ENCODE peak calls at places on chromosome 7, in eight cellular contexts. T, I, W, A, N, J, C and H are unnamed samples.

GRCh38 chr7:28052933-28053332 is 127.7 kb downstream of the JAZF1 start:
- DNase-seq in T (no peak), I (no peak), W (no peak), A (no peak), N (no peak), J (no peak), C (no peak), H (no peak)

GRCh38 chr7:8481752-8482446 is 48.5 kb downstream of the NXPH1 start:
- DNase-seq in T (no peak), I (no peak), W (no peak), A (no peak), N (no peak), J (no peak), C (no peak), H (peak; percentile 14)

GRCh38 chr7:151076863-151077704 is 3.5 kb downstream of the FASTK start:
- DNase-seq in T (peak; percentile 43), I (no peak), W (no peak), A (no peak), N (no peak), J (peak; percentile 47), C (peak; percentile 71), H (no peak)

GRCh38 chr7:77657427-77658331 is 38.6 kb upstream of the RSBN1L start:
- DNase-seq in T (no peak), I (no peak), W (no peak), A (no peak), N (peak; percentile 12), J (no peak), C (no peak), H (peak; percentile 24)

GRCh38 chr7:65960351-65961074 is 21.5 kb downstream of the GUSB start:
- DNase-seq in T (no peak), I (no peak), W (no peak), A (no peak), N (no peak), J (no peak), C (peak; percentile 32), H (no peak)

GRCh38 chr7:134505856-134506255 is 21.5 kb upstream of the AKR1B10 start:
- DNase-seq in T (no peak), I (no peak), W (no peak), A (no peak), N (no peak), J (no peak), C (no peak), H (no peak)

GRCh38 chr7:29955799-29956476 is 33.7 kb downstream of the SCRN1 start:
- DNase-seq in T (no peak), I (no peak), W (no peak), A (no peak), N (no peak), J (no peak), C (peak; percentile 83), H (no peak)

GRCh38 chr7:106022193-106022821 is 59.2 kb downstream of the CDHR3 start:
- DNase-seq in T (no peak), I (no peak), W (no peak), A (no peak), N (peak; percentile 74), J (peak; percentile 45), C (peak; percentile 84), H (no peak)

GRCh38 chr7:55052726-55053431 is 34.1 kb downstream of the EGFR start:
- DNase-seq in T (no peak), I (no peak), W (no peak), A (no peak), N (no peak), J (no peak), C (no peak), H (no peak)

GRCh38 chr7:29189743-29190201 is 4.8 kb upstream of the CHN2 start:
- DNase-seq in T (peak; percentile 71), I (no peak), W (peak; percentile 60), A (peak; percentile 55), N (no peak), J (peak; percentile 76), C (peak; percentile 86), H (peak; percentile 70)

GRCh38 chr7:33459340-33459751 is 330.0 kb downstream of the BBS9 start:
- DNase-seq in T (no peak), I (no peak), W (no peak), A (no peak), N (no peak), J (no peak), C (no peak), H (peak; percentile 33)

GRCh38 chr7:110835209-110835608 is 255.7 kb upstream of the LRRN3 start:
- DNase-seq in T (peak; percentile 41), I (no peak), W (no peak), A (no peak), N (no peak), J (no peak), C (no peak), H (no peak)

GRCh38 chr7:424301-424935 is 95.2 kb downstream of the PDGFA start:
- DNase-seq in T (no peak), I (no peak), W (no peak), A (no peak), N (no peak), J (no peak), C (peak; percentile 66), H (no peak)

GRCh38 chr7:6175642-6176041 is 96.8 kb downstream of the CYTH3 start:
- DNase-seq in T (peak; percentile 49), I (no peak), W (no peak), A (no peak), N (no peak), J (no peak), C (no peak), H (no peak)

DNA sequence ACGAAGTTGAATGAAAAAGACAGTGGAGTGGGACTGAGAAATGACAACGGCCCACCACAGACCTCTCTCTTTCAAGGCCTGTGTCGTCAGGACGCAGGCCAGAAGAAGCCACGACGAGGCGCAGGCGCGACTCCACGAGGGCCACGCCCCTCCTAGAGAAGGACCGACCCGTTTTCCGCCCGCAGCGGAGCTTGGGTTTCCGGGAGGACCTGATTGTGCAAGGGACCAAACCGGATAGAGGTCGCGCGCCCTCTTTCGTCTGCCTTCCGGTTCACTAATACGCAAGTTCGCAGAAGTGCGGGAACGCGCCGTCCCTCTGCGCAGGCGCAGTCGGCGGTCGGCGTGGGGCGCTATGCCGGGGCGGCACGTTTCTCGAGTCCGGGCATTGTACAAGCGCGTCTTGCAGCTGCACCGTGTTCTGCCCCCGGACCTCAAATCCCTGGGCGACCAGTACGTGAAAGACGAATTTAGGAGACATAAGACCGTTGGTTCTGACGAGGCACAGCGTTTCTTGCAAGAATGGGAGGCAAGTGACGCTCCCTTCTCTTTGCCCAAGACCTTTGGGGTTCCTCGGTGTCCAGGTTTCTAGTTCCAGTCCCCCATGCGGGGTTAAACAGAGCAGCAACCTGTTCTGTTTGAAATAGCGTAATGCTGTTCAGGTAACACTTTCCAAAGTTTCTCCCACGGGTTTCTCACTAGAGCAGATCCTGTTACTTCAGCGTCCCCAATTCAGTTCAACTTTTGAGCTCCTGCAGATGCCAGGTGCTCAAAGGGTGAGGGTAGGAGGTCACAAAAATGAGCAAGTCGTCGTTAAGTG is at the start of gene SDHAF3:
- DNase-seq in T (peak; percentile 99), I (peak; percentile 99), W (peak; percentile 97), A (peak; percentile 97), N (peak; percentile 90), J (peak; percentile 98), C (peak; percentile 99), H (peak; percentile 98)
- TF ChIP-seq POLR2A in T (peak; percentile 64), I (no peak), W (peak; percentile 4), A (peak; percentile 23), N (peak; percentile 97), J (no peak), C (no peak), H (peak; percentile 22)

GRCh38 chr7:123750389-123751230 is 1.8 kb upstream of the WASL start:
- DNase-seq in T (no peak), I (no peak), W (no peak), A (no peak), N (no peak), J (no peak), C (no peak), H (no peak)
- H3K4me3 ChIP-seq in T (no peak overlapping the region), I (no peak overlapping the region), W (peak overlapping the region; percentile 86), A (no peak overlapping the region), N (no peak overlapping the region), J (peak overlapping the region; percentile 87), C (peak overlapping the region; percentile 87), H (no peak overlapping the region)

DNA sequence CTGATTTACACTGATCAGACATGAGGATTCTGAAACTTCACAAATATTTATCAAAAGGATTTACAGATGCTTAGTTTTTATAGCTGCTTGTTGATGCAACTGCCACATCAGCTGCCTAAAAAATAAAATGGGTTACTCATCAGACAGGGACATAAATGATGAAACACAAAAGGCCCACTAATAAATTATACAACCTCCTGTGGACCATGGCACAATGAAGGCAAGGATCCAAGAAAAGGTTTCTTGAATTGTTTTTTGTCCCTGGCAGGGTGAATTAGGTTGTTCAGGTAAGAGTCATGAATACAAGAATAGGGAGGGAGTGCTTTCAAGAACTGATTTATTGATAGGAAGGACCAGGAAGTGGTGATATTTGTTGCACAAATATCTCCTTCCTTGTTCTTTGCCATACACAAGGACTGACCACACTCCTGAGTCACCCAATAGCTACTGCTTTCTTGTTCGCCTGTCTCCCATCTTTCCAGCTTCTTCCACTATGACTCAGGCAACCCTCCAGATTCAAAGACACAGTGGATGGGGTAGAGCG is 234.5 kb downstream of the AHR start:
- DNase-seq in T (no peak), I (no peak), W (no peak), A (no peak), N (no peak), J (no peak), C (no peak), H (no peak)
- H3K27ac ChIP-seq in T (no peak overlapping the region), I (no peak overlapping the region), W (no peak overlapping the region), A (peak overlapping the region; percentile 58), N (no peak overlapping the region), J (peak overlapping the region; percentile 72), C (no peak overlapping the region), H (no peak overlapping the region)

DNA sequence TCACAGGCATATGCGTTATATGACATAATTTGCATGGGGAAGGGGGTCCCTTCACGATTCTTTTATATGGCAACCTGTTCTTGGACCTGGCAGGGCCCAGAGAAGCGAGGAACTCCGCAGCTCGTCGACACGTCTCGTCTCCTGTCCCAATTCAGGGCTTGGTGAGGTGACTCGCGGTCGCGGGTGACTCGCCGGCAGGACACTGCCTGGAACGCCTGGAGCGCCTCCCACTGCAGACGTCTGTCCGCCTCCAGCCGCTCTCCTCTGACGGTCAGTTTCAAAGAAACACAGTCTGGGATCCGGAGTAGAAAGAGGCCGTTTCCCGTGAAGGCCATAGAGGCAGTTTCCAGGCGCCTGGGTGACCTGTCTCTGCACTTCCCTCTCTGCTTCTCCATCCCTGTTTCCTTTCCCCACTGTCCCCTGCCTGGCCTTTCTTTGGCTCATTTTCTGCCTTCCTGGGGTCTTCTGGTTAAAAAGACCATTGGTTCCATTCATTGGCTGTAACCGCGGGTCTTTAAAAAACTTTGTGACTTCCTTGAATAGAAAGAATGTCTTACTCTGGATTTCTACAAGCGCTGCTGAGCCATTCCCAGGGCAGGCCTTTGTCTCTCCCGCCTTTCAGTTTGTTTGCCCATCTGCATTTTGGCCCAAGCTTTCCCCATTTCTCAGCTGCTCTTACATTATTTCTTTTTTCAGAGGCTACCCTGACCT is 1.2 kb downstream of the UPP1 start:
- DNase-seq in T (peak; percentile 87), I (no peak), W (peak; percentile 70), A (no peak), N (no peak), J (no peak), C (peak; percentile 89), H (peak; percentile 59)
- TF ChIP-seq POLR2A in T (peak; percentile 88), I (no peak), W (no peak), A (no peak), N (no peak), J (no peak), C (no peak), H (no peak)